ENCODE peak calls at places on chromosomes 5 and 9, in seven cellular contexts. S is HepG2, H is K562, U is HCT116, Y is GM12878, O is SK-N-SH, K is H1. G is an unnamed sample.

GRCh38 chr9:131585375-131585774 is 40.1 kb downstream of the PRRT1B start:
- DNase-seq in S (no peak), H (no peak), U (no peak), Y (no peak), O (no peak), K (no peak), G (no peak)

GRCh38 chr5:137146402-137146889 is 352.7 kb downstream of the SPOCK1 start:
- DNase-seq in S (no peak), H (no peak), U (peak), Y (no peak), O (no peak), K (no peak), G (no peak)

GRCh38 chr9:995192-995591 is 18.7 kb downstream of the DMRT3 start:
- DNase-seq in S (no peak), H (no peak), U (no peak), Y (no peak), O (no peak), K (no peak), G (no peak)

GRCh38 chr5:16934123-16934522 is 2.0 kb downstream of the MYO10 start:
- DNase-seq in S (peak), H (peak), U (peak), Y (no peak), O (peak), K (peak), G (peak)

GRCh38 chr5:58406394-58406793 is 53.5 kb downstream of the PLK2 start:
- DNase-seq in S (no peak), H (no peak), U (no peak), Y (no peak), O (no peak), K (no peak), G (no peak)

GRCh38 chr5:1720396-1721110 is 79.1 kb downstream of the MRPL36 start:
- DNase-seq in S (no peak), H (no peak), U (no peak), Y (no peak), O (no peak), K (peak), G (no peak)

GRCh38 chr9:137772281-137772873 is 105.2 kb upstream of the CACNA1B start:
- DNase-seq in S (no peak), H (peak), U (no peak), Y (no peak), O (no peak), K (peak), G (peak)

GRCh38 chr5:103217101-103217500 is 41.5 kb upstream of the MACIR start:
- DNase-seq in S (no peak), H (no peak), U (no peak), Y (no peak), O (no peak), K (no peak), G (no peak)

GRCh38 chr5:76733049-76733417 is 17.1 kb downstream of the F2R start:
- DNase-seq in S (no peak), H (no peak), U (no peak), Y (peak), O (no peak), K (no peak), G (no peak)

GRCh38 chr5:131324311-131324710 is 60.5 kb downstream of the CDC42SE2 start:
- DNase-seq in S (no peak), H (no peak), U (no peak), Y (no peak), O (no peak), K (no peak), G (no peak)

GRCh38 chr9:98833090-98833956 is 25.9 kb downstream of the GALNT12 start:
- DNase-seq in S (no peak), H (peak), U (no peak), Y (no peak), O (no peak), K (no peak), G (no peak)

GRCh38 chr5:66010476-66010875 is 84.1 kb downstream of the ERBIN start:
- DNase-seq in S (no peak), H (no peak), U (no peak), Y (peak), O (no peak), K (no peak), G (no peak)

GRCh38 chr5:79133121-79133656 is 21.6 kb downstream of the BHMT start:
- DNase-seq in S (peak), H (peak), U (peak), Y (no peak), O (peak), K (no peak), G (no peak)

GRCh38 chr5:59744531-59744992 is 149.0 kb downstream of the PDE4D start:
- DNase-seq in S (no peak), H (no peak), U (no peak), Y (no peak), O (no peak), K (no peak), G (no peak)

GRCh38 chr5:167720676-167721260 is 570.7 kb upstream of the WWC1 start:
- DNase-seq in S (no peak), H (no peak), U (no peak), Y (no peak), O (no peak), K (no peak), G (no peak)

GRCh38 chr9:132937463-132937901 is 6.9 kb downstream of the TSC1 start:
- DNase-seq in S (no peak), H (no peak), U (no peak), Y (no peak), O (no peak), K (no peak), G (peak)
- TF ChIP-seq JUND in S (no peak), H (peak), U (no peak), Y (no peak), O (no peak), K (no peak), G (no peak)

GRCh38 chr9:16848189-16848588 is 22.3 kb downstream of the BNC2 start:
- DNase-seq in S (no peak), H (no peak), U (no peak), Y (no peak), O (no peak), K (no peak), G (no peak)
- TF ChIP-seq JUND in S (no peak), H (no peak), U (no peak), Y (no peak), O (no peak), K (no peak), G (no peak)

GRCh38 chr9:119003882-119004617 is 365.2 kb downstream of the BRINP1 start:
- DNase-seq in S (no peak), H (no peak), U (no peak), Y (no peak), O (no peak), K (no peak), G (no peak)

GRCh38 chr9:119009253-119009652 is 360.0 kb downstream of the BRINP1 start:
- DNase-seq in S (no peak), H (no peak), U (no peak), Y (no peak), O (no peak), K (no peak), G (peak)

GRCh38 chr9:119004618-119004990 is 364.6 kb downstream of the BRINP1 start:
- DNase-seq in S (peak), H (no peak), U (no peak), Y (no peak), O (no peak), K (no peak), G (peak)

GRCh38 chr9:119003218-119003617 is 366.0 kb downstream of the BRINP1 start:
- DNase-seq in S (no peak), H (no peak), U (no peak), Y (no peak), O (no peak), K (no peak), G (no peak)

DNA sequence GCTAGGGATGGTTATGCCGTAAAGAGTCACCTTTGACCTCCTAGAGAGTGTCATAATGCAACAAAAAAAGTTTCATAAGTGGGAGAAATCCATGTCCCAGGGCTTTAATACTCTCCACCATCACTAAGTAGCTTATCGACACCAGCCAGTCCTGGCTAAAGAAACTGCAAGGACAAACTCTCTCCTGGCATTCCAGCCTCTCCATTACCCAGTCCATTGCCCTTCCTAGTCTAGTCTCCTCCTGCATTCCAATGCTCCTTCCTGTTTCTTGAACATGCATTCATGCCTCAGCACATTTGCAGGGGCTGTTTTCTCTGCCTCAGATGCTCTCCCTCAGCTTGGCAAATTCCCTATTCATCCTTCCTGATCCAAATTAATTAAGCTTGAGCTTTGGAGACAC is 364.1 kb downstream of the BRINP1 start:
- DNase-seq in S (no peak), H (no peak), U (no peak), Y (no peak), O (no peak), K (no peak), G (peak)
- TF ChIP-seq JUND in S (no peak), H (no peak), U (no peak), Y (no peak), O (no peak), K (no peak), G (no peak)

GRCh38 chr9:134768332-134769083 is 112.1 kb upstream of the FCN2 start:
- DNase-seq in S (no peak), H (no peak), U (no peak), Y (no peak), O (no peak), K (no peak), G (no peak)
- TF ChIP-seq JUND in S (no peak), H (no peak), U (no peak), Y (no peak), O (no peak), K (no peak), G (no peak)

GRCh38 chr9:106921989-106922388 is 59.0 kb downstream of the ZNF462 start:
- DNase-seq in S (no peak), H (no peak), U (no peak), Y (no peak), O (no peak), K (no peak), G (no peak)

GRCh38 chr9:106918825-106919509 is 56.0 kb downstream of the ZNF462 start:
- DNase-seq in S (no peak), H (no peak), U (no peak), Y (no peak), O (no peak), K (no peak), G (no peak)

GRCh38 chr9:106920091-106920490 is 57.1 kb downstream of the ZNF462 start:
- DNase-seq in S (no peak), H (no peak), U (no peak), Y (no peak), O (no peak), K (no peak), G (no peak)

GRCh38 chr9:106921341-106921899 is 58.5 kb downstream of the ZNF462 start:
- DNase-seq in S (peak), H (peak), U (peak), Y (no peak), O (peak), K (no peak), G (no peak)

GRCh38 chr9:106920701-106921283 is 57.8 kb downstream of the ZNF462 start:
- DNase-seq in S (peak), H (no peak), U (peak), Y (no peak), O (no peak), K (no peak), G (no peak)
- TF ChIP-seq JUND in S (no peak), H (no peak), U (peak), Y (no peak), O (no peak), K (no peak), G (no peak)

GRCh38 chr9:105441761-105442160 is 6.1 kb upstream of the FSD1L start:
- DNase-seq in S (no peak), H (no peak), U (no peak), Y (no peak), O (no peak), K (no peak), G (no peak)
- TF ChIP-seq JUND in S (no peak), H (no peak), U (no peak), Y (no peak), O (no peak), K (no peak), G (no peak)

G was measured in T47D.